ENCODE peak calls at places on chromosomes 3 and 15, in five cellular contexts. H, C, A, W and O are unnamed samples. For H3K27me3 and H3K4me1, the result is how much of the 10 kb centered on the place peaks cover.

GRCh38 chr15:54810496-54810895 is 386.2 kb downstream of the RSL24D1 start:
- DNase-seq in H (no peak), C (no peak), A (no peak), W (no peak), O (no peak)

GRCh38 chr15:85618956-85619491 is 175.7 kb downstream of the KLHL25 start:
- DNase-seq in H (peak), C (peak), A (peak), W (peak), O (peak)

GRCh38 chr15:101087172-101087769 is 164.6 kb downstream of the CHSY1 start:
- DNase-seq in H (no peak), C (peak), A (no peak), W (no peak), O (no peak)

GRCh38 chr15:96356494-96357455 is 26.3 kb downstream of the NR2F2 start:
- DNase-seq in H (peak), C (peak), A (peak), W (peak), O (no peak)

GRCh38 chr3:48614044-48614443 is 4.6 kb upstream of the UQCRC1 start:
- DNase-seq in H (no peak), C (no peak), A (peak), W (peak), O (no peak)

GRCh38 chr3:139448104-139448503 is 28.2 kb downstream of the RBP2 start:
- DNase-seq in H (no peak), C (no peak), A (no peak), W (peak), O (no peak)

GRCh38 chr15:73601449-73602425 is 31.5 kb downstream of the NPTN start:
- DNase-seq in H (peak), C (no peak), A (peak), W (peak), O (peak)

GRCh38 chr3:126212629-126213375 is 32.4 kb upstream of the ALDH1L1 start:
- DNase-seq in H (peak), C (peak), A (peak), W (peak), O (peak)

GRCh38 chr15:70375006-70375409 is 277.3 kb upstream of the TLE3 start:
- DNase-seq in H (peak), C (peak), A (no peak), W (peak), O (no peak)

GRCh38 chr3:10816019-10816862 is at the start of gene SLC6A11:
- DNase-seq in H (no peak), C (no peak), A (no peak), W (peak), O (no peak)

GRCh38 chr3:143480306-143480852 is 360.8 kb downstream of the CHST2 start:
- DNase-seq in H (peak), C (no peak), A (peak), W (peak), O (no peak)

GRCh38 chr3:62940763-62941632 is 65.8 kb upstream of the CADPS start:
- DNase-seq in H (peak), C (no peak), A (peak), W (peak), O (no peak)

DNA sequence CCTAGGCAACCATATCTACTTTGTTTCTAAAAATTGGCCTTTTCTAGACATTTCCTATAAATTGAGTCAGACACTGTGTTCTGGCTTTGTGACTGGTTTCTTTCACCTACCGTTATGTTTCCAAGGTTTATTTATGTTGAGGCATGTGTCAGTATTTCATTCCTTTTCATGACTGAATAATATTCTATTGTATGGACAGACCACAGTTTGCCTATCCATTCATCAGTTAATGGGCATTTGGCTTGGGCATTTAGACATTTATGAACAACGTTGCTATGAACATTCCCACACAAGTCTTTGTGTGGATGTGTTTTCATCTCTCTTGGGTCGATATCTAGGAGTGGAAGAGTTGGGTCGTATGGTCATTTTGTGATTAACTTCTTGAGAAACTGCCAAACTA is 3.6 kb upstream of the CFAP92 start:
- DNase-seq in H (no peak), C (no peak), A (no peak), W (no peak), O (no peak)
- H3K27me3 ChIP-seq in H (half or more), C (under half), A (half or more), W (half or more), O (under half)

GRCh38 chr15:34338347-34338746 is 766 bp upstream of the SLC12A6 start:
- DNase-seq in H (no peak), C (no peak), A (no peak), W (no peak), O (no peak)
- H3K27ac ChIP-seq in H (peak), C (no peak), A (peak), W (peak), O (peak)

GRCh38 chr3:6091262-6091661 is 769.7 kb upstream of the GRM7 start:
- DNase-seq in H (no peak), C (no peak), A (no peak), W (no peak), O (no peak)
- H3K4me1 ChIP-seq in H (under half), C (under half), A (under half), W (under half), O (under half)

DNA sequence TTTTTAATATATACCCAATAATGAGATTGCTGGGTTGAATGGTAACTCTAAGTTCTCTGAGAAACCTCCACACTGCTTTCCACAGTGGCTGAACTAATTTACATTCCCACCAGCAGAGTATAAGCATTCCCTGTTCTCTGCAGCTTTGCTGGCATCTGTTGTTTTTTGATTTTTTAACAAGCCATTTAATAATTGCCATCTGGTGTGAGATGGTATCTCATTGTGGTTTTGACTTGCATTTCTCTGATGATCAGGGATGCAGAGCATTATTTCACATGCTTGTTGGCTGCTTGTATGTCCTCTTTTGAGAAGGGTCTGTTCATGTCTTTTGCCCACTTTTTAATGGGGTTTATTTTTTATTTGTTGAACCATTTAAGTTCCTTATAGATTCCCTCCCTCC is 75.0 kb upstream of the EPHB3 start:
- DNase-seq in H (no peak), C (no peak), A (no peak), W (no peak), O (no peak)
- H3K27me3 ChIP-seq in H (half or more), C (under half), A (under half), W (half or more), O (under half)